ENCODE peak calls at places on chromosomes 13 and 19, in nine cellular contexts. R is astrocyte; N is tibial nerve; U is foreskin keratinocyte; A is breast epithelium; J is CD4-positive, CD25-positive, alpha-beta regulatory T cell; E is adrenal gland; I is CD8-positive, alpha-beta T cell; Q is effector memory CD4-positive, alpha-beta T cell. H is an unnamed sample.

GRCh38 chr13:40306817-40307216 is 359.6 kb downstream of the FOXO1 start:
- DNase-seq in A (no peak), R (no peak), E (no peak), N (no peak), I (no peak), J (no peak), U (peak; percentile 34), Q (no peak), H (no peak)

GRCh38 chr13:62931901-62932883 is 1516.5 kb upstream of the PCDH20 start:
- DNase-seq in Q (no peak), J (no peak), I (no peak), N (no peak), E (no peak), U (no peak), A (no peak), R (peak; percentile 1), H (no peak)

GRCh38 chr13:20410726-20411125 is 114.9 kb downstream of the CRYL1 start:
- DNase-seq in U (no peak), N (no peak), R (no peak), J (no peak), A (no peak), I (no peak), Q (no peak), E (no peak), H (no peak)

GRCh38 chr19:17963936-17964691 is 2.8 kb upstream of the KCNN1 start:
- DNase-seq in R (no peak), A (no peak), Q (no peak), E (no peak), U (no peak), J (no peak), I (no peak), N (no peak), H (no peak)

GRCh38 chr13:39324806-39325311 is 278.1 kb downstream of the LHFPL6 start:
- DNase-seq in U (no peak), E (no peak), R (no peak), A (no peak), I (no peak), Q (no peak), N (no peak), J (no peak), H (no peak)

GRCh38 chr13:111115841-111116500 is 861 bp downstream of the ARHGEF7 start:
- DNase-seq in U (no peak), N (peak; percentile 59), A (no peak), E (peak; percentile 42), J (no peak), I (no peak), R (peak; percentile 34), Q (no peak), H (peak; percentile 80)

GRCh38 chr19:33649919-33650305 is 28.2 kb downstream of the CHST8 start:
- DNase-seq in U (no peak), Q (no peak), J (no peak), R (no peak), E (no peak), N (no peak), A (no peak), I (no peak), H (no peak)

GRCh38 chr19:18906605-18907519 is 10.9 kb upstream of the CERS1 start:
- DNase-seq in E (peak; percentile 85), R (no peak), I (no peak), Q (no peak), A (no peak), U (no peak), J (no peak), N (no peak), H (no peak)

GRCh38 chr13:113052971-113053370 is 52.6 kb upstream of the F7 start:
- DNase-seq in I (no peak), Q (no peak), N (no peak), J (no peak), U (no peak), R (no peak), A (no peak), E (no peak), H (no peak)

GRCh38 chr19:35154535-35155406 is at the start of gene FXYD5:
- DNase-seq in Q (peak; percentile 58), U (peak; percentile 54), A (peak; percentile 72), N (no peak), J (peak; percentile 63), E (peak; percentile 58), R (peak; percentile 70), I (peak; percentile 74), H (peak; percentile 85)

GRCh38 chr13:99376924-99377323 is 69.7 kb upstream of the GPR183 start:
- DNase-seq in R (no peak), A (no peak), E (no peak), J (no peak), U (no peak), I (peak; percentile 46), Q (no peak), N (no peak), H (no peak)

GRCh38 chr13:99375806-99376080 is 68.5 kb upstream of the GPR183 start:
- DNase-seq in I (peak; percentile 17), R (no peak), J (no peak), N (no peak), U (no peak), Q (no peak), A (no peak), E (no peak), H (no peak)

GRCh38 chr13:99374994-99375805 is 68.0 kb upstream of the GPR183 start:
- DNase-seq in R (no peak), E (no peak), N (no peak), I (peak; percentile 75), J (peak; percentile 66), U (no peak), Q (no peak), A (no peak), H (no peak)

GRCh38 chr13:99377641-99378040 is 70.4 kb upstream of the GPR183 start:
- DNase-seq in R (no peak), N (no peak), U (no peak), E (no peak), Q (no peak), J (no peak), A (no peak), I (peak; percentile 35), H (no peak)

GRCh38 chr13:99376132-99376531 is 68.9 kb upstream of the GPR183 start:
- DNase-seq in J (no peak), Q (no peak), N (no peak), A (no peak), U (no peak), R (no peak), I (peak; percentile 47), E (no peak), H (no peak)
- H3K4me1 ChIP-seq in J (peaks cover 41% of the 10 kb centered on the region), Q (peaks cover 48% of the 10 kb centered on the region), N (no peaks in the 10 kb centered on the region), A (no peaks in the 10 kb centered on the region), U (no peaks in the 10 kb centered on the region), R (no peaks in the 10 kb centered on the region), I (peaks cover 75% of the 10 kb centered on the region), E (peaks cover 2% of the 10 kb centered on the region), H (no peaks in the 10 kb centered on the region)

DNA sequence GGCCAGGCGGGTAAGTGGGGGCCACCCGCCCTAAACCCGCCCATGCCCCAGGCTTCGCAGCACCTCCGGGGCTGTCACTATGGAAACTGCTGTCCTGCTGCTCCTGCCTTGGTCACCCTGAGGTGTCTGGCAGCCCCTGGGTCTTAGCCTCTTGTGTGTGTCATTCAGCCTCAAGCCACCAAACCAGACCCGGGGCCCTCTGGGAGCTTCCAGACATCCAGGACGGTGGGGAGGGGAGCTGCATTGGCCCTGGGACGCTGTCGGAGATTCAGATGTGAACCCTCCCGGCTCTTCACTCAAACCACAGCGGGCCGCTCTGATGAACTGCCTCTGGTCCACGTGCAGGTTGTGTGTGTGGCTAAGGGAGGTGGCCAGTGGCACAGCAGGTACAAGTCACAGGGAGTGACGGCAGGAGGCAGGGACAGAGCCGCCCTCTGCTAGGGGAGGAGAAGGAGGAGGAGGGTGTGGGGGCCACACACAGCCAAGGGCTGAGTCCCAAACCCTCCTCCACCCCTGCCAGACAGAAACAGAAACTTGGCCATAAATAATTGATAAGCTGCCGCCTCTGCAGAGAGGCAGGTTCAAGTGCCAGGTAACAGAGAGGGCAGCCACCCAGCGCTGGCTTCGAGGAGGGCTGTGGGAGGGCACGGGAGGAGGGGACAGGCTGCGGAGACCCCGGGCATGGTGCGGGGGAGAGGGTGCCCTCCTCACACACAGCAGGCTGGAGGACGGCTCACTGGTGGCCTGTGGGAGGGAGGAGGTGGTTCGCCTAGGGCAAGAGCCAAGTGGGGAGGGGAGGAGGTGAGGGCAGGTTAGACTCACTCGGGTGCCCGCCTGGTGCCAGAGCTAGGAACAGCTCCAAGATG is 8.0 kb downstream of the NANOS3 start:
- DNase-seq in I (no peak), J (no peak), Q (no peak), E (no peak), N (peak; percentile 35), R (no peak), U (no peak), A (no peak), H (no peak)
- H3K4me1 ChIP-seq in I (peaks cover 60% of the 10 kb centered on the region), J (peaks cover 36% of the 10 kb centered on the region), Q (peaks cover 32% of the 10 kb centered on the region), E (peaks cover 15% of the 10 kb centered on the region), N (peaks cover 33% of the 10 kb centered on the region), R (peaks cover 24% of the 10 kb centered on the region), U (peaks cover 10% of the 10 kb centered on the region), A (peaks cover 43% of the 10 kb centered on the region), H (peaks cover 5% of the 10 kb centered on the region)

GRCh38 chr19:4368128-4368820 is 24.9 kb downstream of the MPND start:
- DNase-seq in J (no peak), Q (no peak), I (no peak), U (no peak), E (no peak), A (no peak), R (no peak), N (no peak), H (no peak)

GRCh38 chr19:4369109-4369887 is 25.9 kb downstream of the MPND start:
- DNase-seq in E (no peak), U (peak; percentile 85), J (peak; percentile 81), A (peak; percentile 66), R (no peak), I (peak; percentile 77), N (no peak), Q (peak; percentile 65), H (no peak)

GRCh38 chr19:4367336-4367723 is 24.0 kb downstream of the MPND start:
- DNase-seq in J (no peak), E (no peak), I (no peak), U (no peak), A (no peak), N (no peak), Q (no peak), R (no peak), H (no peak)

GRCh38 chr19:4366666-4367335 is 23.4 kb downstream of the MPND start:
- DNase-seq in R (no peak), A (no peak), J (no peak), N (no peak), Q (no peak), I (no peak), U (no peak), E (no peak), H (no peak)

DNA sequence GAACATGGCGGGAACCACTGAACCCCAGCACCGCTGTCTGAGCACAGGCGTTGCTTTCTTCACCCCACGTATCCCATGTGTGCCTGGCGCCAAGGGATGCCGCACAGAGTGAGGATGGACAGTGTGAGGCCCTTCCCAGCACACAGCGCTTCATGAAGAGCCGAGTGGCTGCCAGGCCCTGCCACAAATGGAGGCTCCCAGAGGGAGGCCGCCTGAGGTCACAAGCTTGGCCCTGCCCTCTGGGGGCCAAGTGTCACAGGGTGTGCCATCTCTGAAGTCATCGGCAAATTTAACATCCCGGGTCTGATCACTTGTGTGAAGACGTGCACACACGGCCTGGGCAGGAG is 24.4 kb downstream of the MPND start:
- DNase-seq in Q (no peak), A (no peak), J (no peak), N (no peak), I (no peak), U (no peak), E (no peak), R (no peak), H (no peak)
- H3K4me1 ChIP-seq in Q (peaks cover 38% of the 10 kb centered on the region), A (peaks cover 42% of the 10 kb centered on the region), J (peaks cover 43% of the 10 kb centered on the region), N (peaks cover 69% of the 10 kb centered on the region), I (peaks cover 35% of the 10 kb centered on the region), U (peaks cover 7% of the 10 kb centered on the region), E (peaks cover 52% of the 10 kb centered on the region), R (peaks cover 22% of the 10 kb centered on the region), H (peaks cover 12% of the 10 kb centered on the region)

GRCh38 chr19:46205183-46205984 is 24.2 kb upstream of the IGFL1 start:
- DNase-seq in Q (no peak), E (no peak), U (no peak), N (no peak), R (no peak), A (no peak), J (no peak), I (no peak), H (no peak)
- H3K4me1 ChIP-seq in Q (no peaks in the 10 kb centered on the region), E (peaks cover 12% of the 10 kb centered on the region), U (peaks cover 32% of the 10 kb centered on the region), N (no peaks in the 10 kb centered on the region), R (no peaks in the 10 kb centered on the region), A (peaks cover under 1% of the 10 kb centered on the region), J (no peaks in the 10 kb centered on the region), I (no peaks in the 10 kb centered on the region), H (no peaks in the 10 kb centered on the region)